ENCODE peak calls at places on chromosome 1, in ten cellular contexts. One of them, this sample, is unnamed.

GRCh38 chr1:11145741-11146140 is 43.4 kb upstream of the ANGPTL7 start:
- DNase-seq in mesenchymal stem cell: no peak
- DNase-seq in choroid plexus epithelial cell: no peak
- DNase-seq in upper lobe of right lung: no peak
- DNase-seq in lower lobe of right lung: no peak
- DNase-seq in fibroblast of pulmonary artery: no peak
- DNase-seq in astrocyte of the cerebellum: no peak
- DNase-seq in astrocyte: no peak
- DNase-seq in aorta: no peak
- DNase-seq in GM23248: no peak
- DNase-seq in this sample: no peak

GRCh38 chr1:103084176-103084575 is 24.1 kb downstream of the COL11A1 start:
- DNase-seq in fibroblast of pulmonary artery: peak; percentile 42
- DNase-seq in upper lobe of right lung: no peak
- DNase-seq in choroid plexus epithelial cell: peak; percentile 64
- DNase-seq in aorta: no peak
- DNase-seq in GM23248: no peak
- DNase-seq in astrocyte of the cerebellum: no peak
- DNase-seq in astrocyte: peak; percentile 6
- DNase-seq in mesenchymal stem cell: no peak
- DNase-seq in lower lobe of right lung: no peak
- DNase-seq in this sample: no peak

GRCh38 chr1:162498442-162498785 is 796 bp downstream of the UHMK1 start:
- DNase-seq in astrocyte of the cerebellum: no peak
- DNase-seq in mesenchymal stem cell: peak; percentile 38
- DNase-seq in fibroblast of pulmonary artery: peak; percentile 20
- DNase-seq in choroid plexus epithelial cell: peak; percentile 37
- DNase-seq in lower lobe of right lung: no peak
- DNase-seq in aorta: no peak
- DNase-seq in upper lobe of right lung: no peak
- DNase-seq in astrocyte: peak; percentile 4
- DNase-seq in GM23248: peak; percentile 50
- DNase-seq in this sample: no peak

GRCh38 chr1:165815725-165816124 is 11.7 kb upstream of the UCK2 start:
- DNase-seq in astrocyte: peak; percentile 32
- DNase-seq in mesenchymal stem cell: peak; percentile 44
- DNase-seq in fibroblast of pulmonary artery: peak; percentile 35
- DNase-seq in aorta: no peak
- DNase-seq in astrocyte of the cerebellum: no peak
- DNase-seq in upper lobe of right lung: no peak
- DNase-seq in choroid plexus epithelial cell: peak; percentile 41
- DNase-seq in lower lobe of right lung: no peak
- DNase-seq in GM23248: peak; percentile 32
- DNase-seq in this sample: no peak

GRCh38 chr1:116076831-116077230 is 34.4 kb upstream of the MAB21L3 start:
- DNase-seq in aorta: no peak
- DNase-seq in mesenchymal stem cell: no peak
- DNase-seq in lower lobe of right lung: no peak
- DNase-seq in astrocyte: no peak
- DNase-seq in GM23248: peak; percentile 28
- DNase-seq in upper lobe of right lung: no peak
- DNase-seq in fibroblast of pulmonary artery: no peak
- DNase-seq in astrocyte of the cerebellum: no peak
- DNase-seq in choroid plexus epithelial cell: no peak
- DNase-seq in this sample: no peak

GRCh38 chr1:200372095-200372884 is 37.5 kb downstream of the ZNF281 start:
- DNase-seq in astrocyte: peak; percentile 86
- DNase-seq in fibroblast of pulmonary artery: peak; percentile 71
- DNase-seq in GM23248: peak; percentile 90
- DNase-seq in upper lobe of right lung: no peak
- DNase-seq in aorta: no peak
- DNase-seq in lower lobe of right lung: no peak
- DNase-seq in astrocyte of the cerebellum: no peak
- DNase-seq in mesenchymal stem cell: peak; percentile 83
- DNase-seq in choroid plexus epithelial cell: peak; percentile 67
- DNase-seq in this sample: peak; percentile 54

GRCh38 chr1:24316659-24317058 is 2.5 kb upstream of the GRHL3 start:
- DNase-seq in upper lobe of right lung: no peak
- DNase-seq in choroid plexus epithelial cell: no peak
- DNase-seq in GM23248: no peak
- DNase-seq in astrocyte of the cerebellum: no peak
- DNase-seq in astrocyte: no peak
- DNase-seq in aorta: no peak
- DNase-seq in fibroblast of pulmonary artery: no peak
- DNase-seq in lower lobe of right lung: no peak
- DNase-seq in mesenchymal stem cell: no peak
- DNase-seq in this sample: no peak

GRCh38 chr1:2803086-2803930 is 1.8 kb upstream of the TTC34 start:
- DNase-seq in fibroblast of pulmonary artery: no peak
- DNase-seq in astrocyte of the cerebellum: no peak
- DNase-seq in astrocyte: no peak
- DNase-seq in mesenchymal stem cell: no peak
- DNase-seq in upper lobe of right lung: peak; percentile 56
- DNase-seq in choroid plexus epithelial cell: no peak
- DNase-seq in lower lobe of right lung: peak; percentile 33
- DNase-seq in aorta: peak; percentile 38
- DNase-seq in GM23248: no peak
- DNase-seq in this sample: no peak

GRCh38 chr1:9815150-9815549 is 8.6 kb downstream of the CLSTN1 start:
- DNase-seq in mesenchymal stem cell: no peak
- DNase-seq in lower lobe of right lung: no peak
- DNase-seq in upper lobe of right lung: no peak
- DNase-seq in astrocyte: no peak
- DNase-seq in GM23248: no peak
- DNase-seq in astrocyte of the cerebellum: no peak
- DNase-seq in fibroblast of pulmonary artery: no peak
- DNase-seq in choroid plexus epithelial cell: no peak
- DNase-seq in aorta: no peak
- DNase-seq in this sample: no peak

GRCh38 chr1:9811239-9811966 is 12.4 kb downstream of the CLSTN1 start:
- DNase-seq in fibroblast of pulmonary artery: no peak
- DNase-seq in astrocyte of the cerebellum: no peak
- DNase-seq in upper lobe of right lung: no peak
- DNase-seq in aorta: no peak
- DNase-seq in astrocyte: no peak
- DNase-seq in choroid plexus epithelial cell: no peak
- DNase-seq in mesenchymal stem cell: no peak
- DNase-seq in lower lobe of right lung: no peak
- DNase-seq in GM23248: no peak
- DNase-seq in this sample: no peak

GRCh38 chr1:9817734-9818133 is 6.0 kb downstream of the CLSTN1 start:
- DNase-seq in lower lobe of right lung: no peak
- DNase-seq in upper lobe of right lung: no peak
- DNase-seq in mesenchymal stem cell: no peak
- DNase-seq in aorta: no peak
- DNase-seq in choroid plexus epithelial cell: no peak
- DNase-seq in GM23248: no peak
- DNase-seq in fibroblast of pulmonary artery: no peak
- DNase-seq in astrocyte of the cerebellum: no peak
- DNase-seq in astrocyte: no peak
- DNase-seq in this sample: no peak

GRCh38 chr1:9816199-9816598 is 7.6 kb downstream of the CLSTN1 start:
- DNase-seq in upper lobe of right lung: no peak
- DNase-seq in astrocyte: no peak
- DNase-seq in aorta: no peak
- DNase-seq in fibroblast of pulmonary artery: no peak
- DNase-seq in mesenchymal stem cell: no peak
- DNase-seq in GM23248: no peak
- DNase-seq in astrocyte of the cerebellum: no peak
- DNase-seq in choroid plexus epithelial cell: peak; percentile 25
- DNase-seq in lower lobe of right lung: no peak
- DNase-seq in this sample: no peak

GRCh38 chr1:9814619-9815018 is 9.1 kb downstream of the CLSTN1 start:
- DNase-seq in choroid plexus epithelial cell: no peak
- DNase-seq in astrocyte of the cerebellum: no peak
- DNase-seq in astrocyte: no peak
- DNase-seq in aorta: no peak
- DNase-seq in GM23248: no peak
- DNase-seq in upper lobe of right lung: no peak
- DNase-seq in fibroblast of pulmonary artery: no peak
- DNase-seq in lower lobe of right lung: no peak
- DNase-seq in mesenchymal stem cell: no peak
- DNase-seq in this sample: no peak
- H3K4me3 ChIP-seq in choroid plexus epithelial cell: no peak overlapping the region
- H3K4me3 ChIP-seq in astrocyte of the cerebellum: no peak overlapping the region
- H3K4me3 ChIP-seq in astrocyte: no peak overlapping the region
- H3K4me3 ChIP-seq in aorta: no peak overlapping the region
- H3K4me3 ChIP-seq in GM23248: no peak overlapping the region
- H3K4me3 ChIP-seq in upper lobe of right lung: no peak overlapping the region
- H3K4me3 ChIP-seq in fibroblast of pulmonary artery: no peak overlapping the region
- H3K4me3 ChIP-seq in lower lobe of right lung: no peak overlapping the region
- H3K4me3 ChIP-seq in mesenchymal stem cell: no peak overlapping the region
- H3K4me3 ChIP-seq in this sample: no peak overlapping the region

GRCh38 chr1:41486053-41486891 is 1.8 kb upstream of the EDN2 start:
- DNase-seq in astrocyte of the cerebellum: peak; percentile 24
- DNase-seq in aorta: peak; percentile 36
- DNase-seq in upper lobe of right lung: no peak
- DNase-seq in GM23248: peak; percentile 32
- DNase-seq in mesenchymal stem cell: peak; percentile 53
- DNase-seq in lower lobe of right lung: peak; percentile 36
- DNase-seq in choroid plexus epithelial cell: peak; percentile 72
- DNase-seq in fibroblast of pulmonary artery: peak; percentile 60
- DNase-seq in astrocyte: peak; percentile 85
- DNase-seq in this sample: peak; percentile 86

GRCh38 chr1:41489561-41489960 is 5.1 kb upstream of the EDN2 start:
- DNase-seq in lower lobe of right lung: no peak
- DNase-seq in aorta: no peak
- DNase-seq in fibroblast of pulmonary artery: no peak
- DNase-seq in GM23248: no peak
- DNase-seq in astrocyte: no peak
- DNase-seq in astrocyte of the cerebellum: no peak
- DNase-seq in upper lobe of right lung: no peak
- DNase-seq in choroid plexus epithelial cell: no peak
- DNase-seq in mesenchymal stem cell: no peak
- DNase-seq in this sample: no peak

GRCh38 chr1:41486892-41487728 is 2.6 kb upstream of the EDN2 start:
- DNase-seq in choroid plexus epithelial cell: no peak
- DNase-seq in fibroblast of pulmonary artery: peak; percentile 51
- DNase-seq in astrocyte of the cerebellum: no peak
- DNase-seq in GM23248: no peak
- DNase-seq in mesenchymal stem cell: peak; percentile 64
- DNase-seq in lower lobe of right lung: peak; percentile 25
- DNase-seq in upper lobe of right lung: no peak
- DNase-seq in astrocyte: peak; percentile 63
- DNase-seq in aorta: peak; percentile 46
- DNase-seq in this sample: no peak

GRCh38 chr1:41488599-41488905 is 4.1 kb upstream of the EDN2 start:
- DNase-seq in astrocyte: no peak
- DNase-seq in aorta: no peak
- DNase-seq in mesenchymal stem cell: no peak
- DNase-seq in astrocyte of the cerebellum: no peak
- DNase-seq in fibroblast of pulmonary artery: no peak
- DNase-seq in choroid plexus epithelial cell: no peak
- DNase-seq in GM23248: no peak
- DNase-seq in upper lobe of right lung: no peak
- DNase-seq in lower lobe of right lung: peak; percentile 38
- DNase-seq in this sample: no peak

DNA sequence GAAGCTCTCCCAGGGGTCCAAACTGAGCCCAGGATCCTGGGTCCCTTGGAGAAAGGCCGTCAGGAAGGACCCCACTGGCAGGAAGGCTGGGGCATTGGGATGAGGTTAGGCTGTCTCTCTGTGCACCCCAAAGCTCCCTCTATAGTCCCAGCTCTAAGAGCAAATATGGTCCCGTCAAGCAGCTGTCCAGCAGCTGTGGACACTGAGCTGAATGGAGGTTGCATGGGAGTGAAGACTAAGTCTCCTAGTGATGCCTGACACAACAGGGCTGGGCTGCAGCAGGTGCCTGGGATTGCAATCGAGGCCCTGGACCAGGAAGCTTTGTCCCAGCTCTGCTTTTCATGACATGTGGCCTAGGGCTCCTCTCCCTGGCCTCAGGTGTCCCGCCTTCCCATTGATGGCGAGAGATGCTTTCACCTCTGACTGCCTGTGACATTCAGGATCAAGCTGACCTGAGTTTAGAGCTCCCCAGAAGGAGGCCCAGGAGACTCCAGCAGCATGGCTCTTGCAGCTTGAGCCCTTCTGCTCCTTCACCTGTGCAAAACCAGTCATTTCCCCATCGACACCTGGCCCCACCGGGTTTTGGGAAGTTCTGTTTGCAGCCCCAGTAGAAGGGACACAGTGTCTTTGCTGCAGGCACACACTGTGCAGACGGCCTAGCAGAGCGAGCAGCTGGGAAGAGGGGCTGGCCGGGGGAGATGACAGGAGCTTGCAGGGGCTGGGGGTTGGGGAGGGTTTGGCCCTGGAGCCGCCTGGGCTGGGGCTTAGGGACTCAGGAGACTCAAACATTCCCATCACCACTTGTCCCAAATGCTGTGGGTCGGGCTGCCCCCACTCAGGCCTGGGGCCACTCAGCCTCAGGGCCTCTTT is 3.5 kb upstream of the EDN2 start:
- DNase-seq in upper lobe of right lung: no peak
- DNase-seq in astrocyte: no peak
- DNase-seq in GM23248: peak; percentile 17
- DNase-seq in lower lobe of right lung: peak; percentile 37
- DNase-seq in fibroblast of pulmonary artery: no peak
- DNase-seq in choroid plexus epithelial cell: no peak
- DNase-seq in astrocyte of the cerebellum: no peak
- DNase-seq in aorta: peak; percentile 24
- DNase-seq in mesenchymal stem cell: peak; percentile 39
- DNase-seq in this sample: no peak
- H3K4me3 ChIP-seq in upper lobe of right lung: no peak overlapping the region
- H3K4me3 ChIP-seq in astrocyte: no peak overlapping the region
- H3K4me3 ChIP-seq in GM23248: no peak overlapping the region
- H3K4me3 ChIP-seq in lower lobe of right lung: no peak overlapping the region
- H3K4me3 ChIP-seq in fibroblast of pulmonary artery: no peak overlapping the region
- H3K4me3 ChIP-seq in choroid plexus epithelial cell: no peak overlapping the region
- H3K4me3 ChIP-seq in astrocyte of the cerebellum: no peak overlapping the region
- H3K4me3 ChIP-seq in aorta: no peak overlapping the region
- H3K4me3 ChIP-seq in mesenchymal stem cell: no peak overlapping the region
- H3K4me3 ChIP-seq in this sample: no peak overlapping the region

GRCh38 chr1:27626031-27626935 is 8.7 kb downstream of the FGR start:
- DNase-seq in astrocyte: no peak
- DNase-seq in astrocyte of the cerebellum: no peak
- DNase-seq in fibroblast of pulmonary artery: no peak
- DNase-seq in choroid plexus epithelial cell: no peak
- DNase-seq in aorta: no peak
- DNase-seq in upper lobe of right lung: no peak
- DNase-seq in GM23248: no peak
- DNase-seq in lower lobe of right lung: peak; percentile 75
- DNase-seq in mesenchymal stem cell: no peak
- DNase-seq in this sample: no peak

GRCh38 chr1:27624467-27625233 is 10.3 kb downstream of the FGR start:
- DNase-seq in mesenchymal stem cell: no peak
- DNase-seq in astrocyte of the cerebellum: no peak
- DNase-seq in aorta: no peak
- DNase-seq in fibroblast of pulmonary artery: no peak
- DNase-seq in lower lobe of right lung: no peak
- DNase-seq in GM23248: no peak
- DNase-seq in upper lobe of right lung: no peak
- DNase-seq in choroid plexus epithelial cell: no peak
- DNase-seq in astrocyte: no peak
- DNase-seq in this sample: no peak

GRCh38 chr1:27621067-27621920 is 13.7 kb downstream of the FGR start:
- DNase-seq in fibroblast of pulmonary artery: peak; percentile 71
- DNase-seq in lower lobe of right lung: no peak
- DNase-seq in upper lobe of right lung: no peak
- DNase-seq in GM23248: peak; percentile 75
- DNase-seq in astrocyte of the cerebellum: no peak
- DNase-seq in aorta: no peak
- DNase-seq in astrocyte: peak; percentile 40
- DNase-seq in choroid plexus epithelial cell: peak; percentile 42
- DNase-seq in mesenchymal stem cell: no peak
- DNase-seq in this sample: no peak

GRCh38 chr1:27622828-27623227 is 12.2 kb downstream of the FGR start:
- DNase-seq in GM23248: no peak
- DNase-seq in lower lobe of right lung: no peak
- DNase-seq in aorta: no peak
- DNase-seq in upper lobe of right lung: no peak
- DNase-seq in choroid plexus epithelial cell: no peak
- DNase-seq in astrocyte of the cerebellum: no peak
- DNase-seq in mesenchymal stem cell: no peak
- DNase-seq in astrocyte: no peak
- DNase-seq in fibroblast of pulmonary artery: no peak
- DNase-seq in this sample: no peak

DNA sequence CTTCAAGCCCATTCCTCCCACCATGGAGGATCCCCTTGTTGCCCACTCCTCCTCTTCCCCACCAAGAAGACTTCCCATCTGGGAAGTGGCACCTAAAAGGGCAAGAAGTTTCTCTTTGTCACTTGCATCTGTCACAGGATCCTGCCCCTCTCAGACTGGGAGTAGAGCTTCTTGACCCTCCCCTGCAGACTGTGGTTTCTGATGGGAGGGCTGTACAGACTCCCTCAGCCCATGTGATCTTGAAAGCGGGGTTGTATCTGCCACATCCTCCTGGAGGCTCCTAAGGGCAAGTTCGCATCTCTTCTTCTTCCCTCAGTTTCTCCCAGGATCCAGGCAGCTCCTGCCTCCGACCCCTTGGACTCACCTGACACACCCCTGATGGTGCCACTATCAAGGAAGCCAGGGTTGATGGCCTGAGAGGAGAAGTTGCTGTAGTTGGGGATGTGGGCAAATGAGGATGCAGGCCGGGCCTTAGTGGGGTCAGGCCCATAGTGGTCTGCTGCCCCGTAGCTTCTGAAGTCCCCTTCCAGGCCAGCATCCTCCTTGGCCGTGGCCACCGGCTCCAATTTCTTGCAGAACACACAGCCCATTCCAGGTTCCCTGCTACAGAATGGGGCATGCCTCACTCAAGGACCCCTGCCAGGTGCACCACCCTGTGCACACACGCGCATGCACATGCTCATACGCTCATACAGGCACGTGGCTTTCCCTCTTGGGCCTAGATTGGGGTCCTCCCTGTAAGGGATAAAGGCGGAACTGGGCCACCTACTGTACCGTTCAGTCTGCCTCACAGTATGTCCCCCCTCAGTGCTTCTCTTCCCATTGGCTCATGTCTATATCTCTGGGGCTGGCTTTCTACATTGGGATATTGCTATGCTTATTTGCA is 11.4 kb downstream of the FGR start:
- DNase-seq in astrocyte: no peak
- DNase-seq in choroid plexus epithelial cell: no peak
- DNase-seq in GM23248: no peak
- DNase-seq in fibroblast of pulmonary artery: no peak
- DNase-seq in lower lobe of right lung: no peak
- DNase-seq in mesenchymal stem cell: no peak
- DNase-seq in aorta: no peak
- DNase-seq in upper lobe of right lung: no peak
- DNase-seq in astrocyte of the cerebellum: no peak
- DNase-seq in this sample: no peak
- H3K4me3 ChIP-seq in astrocyte: no peak overlapping the region
- H3K4me3 ChIP-seq in choroid plexus epithelial cell: no peak overlapping the region
- H3K4me3 ChIP-seq in GM23248: no peak overlapping the region
- H3K4me3 ChIP-seq in fibroblast of pulmonary artery: no peak overlapping the region
- H3K4me3 ChIP-seq in lower lobe of right lung: peak overlapping the region; percentile 14
- H3K4me3 ChIP-seq in mesenchymal stem cell: no peak overlapping the region
- H3K4me3 ChIP-seq in aorta: no peak overlapping the region
- H3K4me3 ChIP-seq in upper lobe of right lung: no peak overlapping the region
- H3K4me3 ChIP-seq in astrocyte of the cerebellum: no peak overlapping the region
- H3K4me3 ChIP-seq in this sample: no peak overlapping the region

GRCh38 chr1:153778051-153778823 is 3.0 kb downstream of the SLC27A3 start:
- DNase-seq in choroid plexus epithelial cell: no peak
- DNase-seq in astrocyte: no peak
- DNase-seq in lower lobe of right lung: no peak
- DNase-seq in GM23248: no peak
- DNase-seq in astrocyte of the cerebellum: no peak
- DNase-seq in fibroblast of pulmonary artery: no peak
- DNase-seq in mesenchymal stem cell: no peak
- DNase-seq in upper lobe of right lung: no peak
- DNase-seq in aorta: no peak
- DNase-seq in this sample: no peak
- H3K4me3 ChIP-seq in choroid plexus epithelial cell: no peak overlapping the region
- H3K4me3 ChIP-seq in astrocyte: no peak overlapping the region
- H3K4me3 ChIP-seq in lower lobe of right lung: peak overlapping the region; percentile 88
- H3K4me3 ChIP-seq in GM23248: no peak overlapping the region
- H3K4me3 ChIP-seq in astrocyte of the cerebellum: no peak overlapping the region
- H3K4me3 ChIP-seq in fibroblast of pulmonary artery: peak overlapping the region; percentile 66
- H3K4me3 ChIP-seq in mesenchymal stem cell: no peak overlapping the region
- H3K4me3 ChIP-seq in upper lobe of right lung: peak overlapping the region; percentile 92
- H3K4me3 ChIP-seq in aorta: no peak overlapping the region
- H3K4me3 ChIP-seq in this sample: no peak overlapping the region

This sample was measured in kidney epithelial cell.